ENCODE peak calls at places on chromosomes 3 and 15, in four cellular contexts. T is WTC11, V is K562, C is HepG2. Z is an unnamed sample.

GRCh38 chr3:108862865-108863798 is 40.5 kb downstream of the TRAT1 start:
- DNase-seq in C (no peak), T (no peak), V (no peak), Z (no peak)

GRCh38 chr15:78726870-78727551 is 84.3 kb downstream of the ADAMTS7 start:
- DNase-seq in T (peak; percentile 93), V (peak; percentile 91), C (peak; percentile 28), Z (peak; percentile 83)

GRCh38 chr3:37475435-37475834 is 301.1 kb upstream of the LRRFIP2 start:
- DNase-seq in V (no peak), C (no peak), T (no peak), Z (no peak)

GRCh38 chr3:60756231-60756630 is 495.0 kb downstream of the FHIT start:
- DNase-seq in V (no peak), T (no peak), C (no peak), Z (no peak)

GRCh38 chr15:70137975-70138374 is 40.3 kb upstream of the TLE3 start:
- DNase-seq in C (no peak), V (no peak), T (no peak), Z (no peak)

GRCh38 chr15:43105077-43105769 is 615 bp downstream of the UBR1 start:
- DNase-seq in C (peak; percentile 9), V (peak; percentile 34), T (no peak), Z (peak; percentile 7)

GRCh38 chr3:39637807-39638206 is 170.3 kb downstream of the MOBP start:
- DNase-seq in C (peak; percentile 5), V (peak; percentile 47), T (no peak), Z (no peak)

GRCh38 chr3:50195501-50196252 is 4.3 kb downstream of the GNAT1 start:
- DNase-seq in T (no peak), V (no peak), C (peak; percentile 97), Z (no peak)

GRCh38 chr3:58130591-58130990 is 80.2 kb downstream of the DNASE1L3 start:
- DNase-seq in T (no peak), V (no peak), C (no peak), Z (no peak)

GRCh38 chr3:48057521-48057920 is 41.3 kb upstream of the MAP4 start:
- DNase-seq in T (no peak), V (no peak), C (no peak), Z (no peak)

GRCh38 chr3:118842147-118842863 is 192.3 kb downstream of the IGSF11 start:
- DNase-seq in V (no peak), T (no peak), C (no peak), Z (no peak)

GRCh38 chr3:144105542-144105941 is 133.9 kb downstream of the DIPK2A start:
- DNase-seq in C (peak; percentile 13), V (no peak), T (no peak), Z (no peak)

DNA sequence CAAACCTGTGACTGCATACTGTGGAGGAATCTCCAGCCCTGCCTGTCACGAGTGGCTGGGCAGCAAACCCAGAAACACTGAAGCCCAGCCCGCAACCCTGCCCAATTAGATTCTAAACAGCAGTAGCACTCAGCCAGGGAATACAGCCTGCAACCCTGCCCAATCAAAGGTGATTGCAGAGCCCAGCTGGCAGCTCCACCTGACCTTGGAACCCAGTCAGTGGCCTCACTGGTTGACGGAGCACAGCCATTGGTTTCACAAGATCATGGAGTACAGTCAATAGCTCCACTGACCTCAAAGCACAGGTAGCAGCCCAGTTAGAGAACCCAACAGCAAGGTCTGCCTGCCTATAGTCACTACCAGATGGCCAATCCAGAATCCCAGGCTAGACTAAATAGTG is 35.2 kb upstream of the MYLK start:
- DNase-seq in T (no peak), C (no peak), V (no peak), Z (no peak)
- TF ChIP-seq ELF4 in T (no peak), C (no peak), V (no peak), Z (no peak)

DNA sequence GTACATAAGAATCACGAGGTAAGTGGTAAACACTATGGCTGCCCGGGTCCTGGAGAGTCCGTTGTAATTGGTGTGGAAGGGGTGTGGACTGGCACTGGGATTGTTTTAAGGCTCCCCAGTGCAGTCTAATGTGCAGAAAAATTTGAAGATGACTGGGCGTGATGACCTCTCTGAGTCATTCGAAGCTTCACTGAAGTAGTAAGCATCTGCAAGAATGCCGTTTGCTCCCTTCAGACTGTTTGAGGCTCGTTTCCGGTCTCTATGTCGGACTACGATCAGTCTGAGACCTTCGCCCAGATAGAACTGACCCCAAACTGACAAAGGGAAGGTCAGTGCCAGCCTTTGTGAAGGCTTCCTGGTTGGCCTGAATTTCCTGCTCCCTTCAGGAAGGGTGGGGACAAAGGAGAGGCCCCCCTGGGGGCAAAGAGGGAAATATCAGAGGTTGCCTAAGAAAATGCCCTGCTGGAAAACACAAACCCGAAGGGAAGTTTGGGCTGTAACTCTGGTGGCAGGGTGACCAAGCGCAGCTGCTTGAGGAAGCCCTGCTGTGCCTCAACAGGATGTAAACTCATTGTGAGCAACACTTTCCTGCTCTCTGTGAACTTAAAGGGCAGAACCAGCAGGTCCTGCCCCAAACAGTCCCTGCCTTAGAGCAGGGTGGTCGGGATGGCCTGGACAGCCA is 34.6 kb downstream of the BTD start:
- DNase-seq in T (no peak), C (no peak), V (no peak), Z (no peak)
- TF ChIP-seq ELF4 in T (no peak), C (no peak), V (no peak), Z (no peak)

GRCh38 chr3:106176734-106177133 is 307.9 kb upstream of the CBLB start:
- DNase-seq in C (no peak), T (no peak), V (no peak), Z (no peak)
- TF ChIP-seq ELF4 in C (no peak), T (no peak), V (no peak), Z (no peak)

GRCh38 chr3:147405552-147406254 is 640 bp downstream of the ZIC4 start:
- DNase-seq in T (peak; percentile 44), C (no peak), V (no peak), Z (no peak)
- TF ChIP-seq ELF4 in T (no peak), C (no peak), V (no peak), Z (no peak)

DNA sequence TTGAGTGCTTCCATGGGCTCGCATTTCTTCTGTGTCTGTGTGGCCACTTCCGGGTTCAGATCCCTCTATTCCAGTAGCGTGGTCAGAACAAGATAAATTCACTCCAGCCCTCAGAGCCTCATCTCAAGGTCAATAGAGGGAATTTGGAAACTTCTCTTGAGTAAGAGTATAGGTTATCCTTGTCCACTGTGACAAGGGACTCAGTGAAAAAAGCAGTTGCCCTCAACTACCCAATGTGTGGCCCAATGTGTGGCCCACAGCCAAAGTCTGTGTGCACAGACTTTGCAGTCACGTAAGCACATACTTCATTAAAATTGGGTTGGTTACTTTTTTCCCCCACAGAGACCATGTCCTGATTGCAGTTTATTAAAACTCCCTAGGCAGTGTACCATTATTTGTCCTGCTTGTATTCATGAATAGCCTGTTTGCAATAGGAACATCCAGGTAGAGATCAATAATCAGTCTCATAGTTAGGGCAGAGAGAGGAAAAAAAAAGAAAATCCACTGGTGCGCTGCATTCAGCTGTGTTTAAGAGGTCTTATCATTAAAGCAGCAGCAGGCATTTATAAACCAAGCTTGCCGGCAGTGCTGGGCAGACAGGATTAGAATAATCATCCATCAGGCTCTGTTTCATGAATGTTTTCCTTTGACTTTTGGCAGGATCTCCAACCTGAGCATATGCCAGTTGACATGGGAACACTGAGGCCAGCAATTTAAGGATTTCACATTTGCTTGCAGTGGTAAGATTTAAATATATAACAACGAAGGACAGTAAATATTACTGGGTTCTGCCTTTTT is 305.4 kb upstream of the SEMA6D start:
- DNase-seq in T (no peak), V (no peak), C (no peak), Z (no peak)
- TF ChIP-seq ELF4 in T (no peak), V (no peak), C (no peak), Z (no peak)

GRCh38 chr3:184335661-184336483 is 1.5 kb upstream of the FAM131A start:
- DNase-seq in C (peak; percentile 54), T (peak; percentile 94), V (peak; percentile 91), Z (peak; percentile 75)
- TF ChIP-seq ELF4 in C (no peak), T (no peak), V (no peak), Z (no peak)

DNA sequence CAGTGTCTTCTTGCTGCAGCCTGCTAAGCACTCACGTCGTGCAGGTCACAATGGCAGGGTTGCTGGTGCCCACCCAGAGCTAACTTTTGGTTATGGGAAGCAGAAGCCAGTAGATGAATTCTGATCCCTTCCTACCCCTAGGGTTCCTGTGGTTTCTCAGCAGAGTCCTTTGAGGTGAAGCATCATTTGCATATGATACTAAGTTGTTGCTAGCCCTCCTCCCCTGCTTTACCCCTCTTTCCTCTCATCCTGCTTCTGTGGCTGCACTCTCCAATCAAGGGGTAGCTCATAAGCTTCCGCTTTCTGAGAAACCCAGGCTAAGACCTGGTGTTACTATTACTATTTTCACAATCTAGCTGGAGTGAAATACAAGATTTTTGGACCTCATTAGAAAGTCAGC is 22.1 kb upstream of the HEG1 start:
- DNase-seq in C (no peak), V (no peak), T (no peak), Z (no peak)
- TF ChIP-seq ELF4 in C (no peak), V (no peak), T (no peak), Z (no peak)

Z was measured in HEK293T.